ENCODE peak calls at places on chromosomes 3 and 15, in six cellular contexts. C is naive thymus-derived CD8-positive, alpha-beta T cell; J is left cardiac atrium; R is HFF-Myc; E is GM12891; F is GM04503. V is an unnamed sample.

GRCh38 chr3:185200639-185201038 is 47.8 kb upstream of the C3orf70 start:
- DNase-seq in C (no peak), E (no peak), F (peak), R (no peak), J (no peak), V (no peak)

GRCh38 chr15:77406846-77407245 is 13.1 kb downstream of the PEAK1 start:
- DNase-seq in F (no peak), C (no peak), J (no peak), R (no peak), E (no peak), V (no peak)

GRCh38 chr3:174955513-174956001 is 96.4 kb downstream of the NAALADL2 start:
- DNase-seq in F (no peak), R (no peak), J (no peak), C (no peak), E (no peak), V (no peak)

GRCh38 chr15:90642464-90643300 is 74.5 kb upstream of the BLM start:
- DNase-seq in R (no peak), C (no peak), J (no peak), E (no peak), F (no peak), V (no peak)

GRCh38 chr15:48005921-48006541 is 114.8 kb upstream of the SLC24A5 start:
- DNase-seq in E (no peak), C (no peak), F (no peak), J (no peak), R (peak), V (peak)

GRCh38 chr3:78863294-78864203 is 904.2 kb downstream of the ROBO1 start:
- DNase-seq in C (no peak), R (no peak), J (no peak), F (no peak), E (no peak), V (no peak)

GRCh38 chr3:149879872-149880271 is 66.9 kb downstream of the RNF13 start:
- DNase-seq in R (peak), J (peak), F (peak), C (no peak), E (no peak), V (no peak)

GRCh38 chr3:37229740-37230139 is 55.4 kb upstream of the LRRFIP2 start:
- DNase-seq in F (no peak), E (no peak), R (no peak), C (no peak), J (no peak), V (no peak)

GRCh38 chr3:67654832-67655152 is 380 bp upstream of the SUCLG2 start:
- DNase-seq in R (no peak), F (no peak), E (no peak), C (no peak), J (no peak), V (no peak)

GRCh38 chr15:101054991-101055390 is 135.8 kb downstream of the LRRK1 start:
- DNase-seq in J (no peak), E (no peak), F (no peak), R (no peak), C (no peak), V (no peak)

GRCh38 chr3:188747487-188747886 is 424.3 kb upstream of the TPRG1 start:
- DNase-seq in C (no peak), E (no peak), R (no peak), J (no peak), F (peak), V (no peak)

GRCh38 chr3:100402150-100402706 is 889 bp downstream of the LNP1 start:
- DNase-seq in J (no peak), F (no peak), E (no peak), R (peak), C (no peak), V (no peak)

GRCh38 chr3:170584585-170585007 is 1.3 kb downstream of the SLC7A14 start:
- DNase-seq in J (peak), E (peak), R (no peak), F (no peak), C (peak), V (peak)

GRCh38 chr3:4394048-4394447 is 73.0 kb downstream of the SUMF1 start:
- DNase-seq in E (no peak), J (no peak), F (no peak), R (no peak), C (no peak), V (no peak)

GRCh38 chr15:72532991-72533601 is 59.0 kb downstream of the ARIH1 start:
- DNase-seq in J (no peak), F (no peak), E (no peak), C (peak), R (no peak), V (no peak)

GRCh38 chr3:9897408-9898372 is 5.0 kb upstream of the IL17RE start:
- DNase-seq in J (no peak), F (no peak), E (no peak), R (no peak), C (no peak), V (no peak)

GRCh38 chr3:177337548-177338331 is 140.5 kb upstream of the TBL1XR1 start:
- DNase-seq in J (no peak), F (peak), R (no peak), C (peak), E (no peak), V (no peak)

GRCh38 chr3:112803472-112803871 is 43.2 kb downstream of the CD200R1L start:
- DNase-seq in C (no peak), J (no peak), R (peak), F (no peak), E (no peak), V (no peak)

GRCh38 chr15:62063851-62064635 is 2.7 kb upstream of the C2CD4A start:
- DNase-seq in R (no peak), F (no peak), E (no peak), J (no peak), C (no peak), V (no peak)

GRCh38 chr15:24772709-24773373 is 97.3 kb downstream of the NPAP1 start:
- DNase-seq in J (peak), F (peak), R (peak), E (peak), C (peak), V (peak)